ENCODE peak calls at places on chromosomes 11 and 22, in six cellular contexts. D is SK-N-SH, M is H1, J is K562, F is HepG2, C is HCT116. B is an unnamed sample.

GRCh38 chr11:17810736-17811135 is 76.2 kb downstream of the KCNC1 start:
- DNase-seq in D (peak), M (no peak), J (no peak), F (no peak), C (no peak), B (peak)

GRCh38 chr11:86079421-86079820 is 10.5 kb upstream of the PICALM start:
- DNase-seq in D (no peak), M (no peak), J (no peak), F (peak), C (no peak), B (no peak)

GRCh38 chr11:10498022-10498400 is 42.9 kb downstream of the AMPD3 start:
- DNase-seq in D (no peak), M (no peak), J (no peak), F (no peak), C (no peak), B (no peak)

GRCh38 chr11:116558504-116559252 is 214.1 kb downstream of the BUD13 start:
- DNase-seq in D (no peak), M (no peak), J (no peak), F (no peak), C (no peak), B (no peak)

GRCh38 chr11:24093410-24093809 is 403.4 kb upstream of the LUZP2 start:
- DNase-seq in D (peak), M (no peak), J (no peak), F (no peak), C (no peak), B (no peak)

GRCh38 chr11:114123692-114124330 is 64.3 kb downstream of the ZBTB16 start:
- DNase-seq in D (no peak), M (no peak), J (no peak), F (no peak), C (no peak), B (no peak)

GRCh38 chr11:123063396-123064267 is 1.7 kb upstream of the HSPA8 start:
- DNase-seq in D (no peak), M (no peak), J (no peak), F (peak), C (no peak), B (no peak)

GRCh38 chr11:69488543-69488940 is 7.1 kb downstream of the LINC01488 start:
- DNase-seq in D (no peak), M (no peak), J (no peak), F (no peak), C (no peak), B (no peak)

GRCh38 chr22:35921777-35922176 is 106.8 kb downstream of the RBFOX2 start:
- DNase-seq in D (peak), M (peak), J (peak), F (peak), C (peak), B (no peak)

GRCh38 chr11:112348480-112349029 is 87.9 kb upstream of the PLET1 start:
- DNase-seq in D (no peak), M (no peak), J (no peak), F (no peak), C (no peak), B (no peak)

GRCh38 chr11:41431784-41432183 is 27.7 kb downstream of the LRRC4C start:
- DNase-seq in D (peak), M (no peak), J (peak), F (peak), C (no peak), B (peak)

GRCh38 chr11:85114786-85115185 is 512.4 kb downstream of the DLG2 start:
- DNase-seq in D (no peak), M (no peak), J (no peak), F (no peak), C (no peak), B (no peak)

GRCh38 chr11:96187779-96188624 is 155.0 kb downstream of the MAML2 start:
- DNase-seq in D (no peak), M (no peak), J (no peak), F (peak), C (no peak), B (no peak)

GRCh38 chr22:20032407-20032991 is 11.6 kb downstream of the TANGO2 start:
- DNase-seq in D (no peak), M (no peak), J (no peak), F (no peak), C (no peak), B (no peak)

GRCh38 chr22:44901301-44901700 is 108.5 kb downstream of the PHF21B start:
- DNase-seq in D (no peak), M (no peak), J (no peak), F (no peak), C (peak), B (no peak)

GRCh38 chr22:24554316-24555159 is at the start of gene GUCD1:
- DNase-seq in D (no peak), M (no peak), J (peak), F (no peak), C (no peak), B (no peak)

GRCh38 chr11:27421819-27422494 is 50.6 kb downstream of the LGR4 start:
- DNase-seq in D (no peak), M (no peak), J (no peak), F (no peak), C (no peak), B (no peak)

GRCh38 chr22:44311855-44312170 is 938 bp downstream of the SHISAL1 start:
- DNase-seq in D (no peak), M (no peak), J (no peak), F (no peak), C (no peak), B (no peak)

GRCh38 chr11:131710511-131710910 is 340.1 kb downstream of the NTM start:
- DNase-seq in D (no peak), M (no peak), J (no peak), F (no peak), C (no peak), B (no peak)

GRCh38 chr11:37689951-37690350 is 1091.9 kb upstream of the RAG2 start:
- DNase-seq in D (no peak), M (no peak), J (no peak), F (no peak), C (no peak), B (peak)

GRCh38 chr11:78812513-78813293 is 238.0 kb upstream of the NARS2 start:
- DNase-seq in D (no peak), M (no peak), J (no peak), F (no peak), C (no peak), B (no peak)

GRCh38 chr11:124657922-124658321 is 15.6 kb downstream of the SIAE start:
- DNase-seq in D (no peak), M (no peak), J (no peak), F (no peak), C (no peak), B (no peak)

GRCh38 chr11:124301482-124301881 is 12.3 kb downstream of the OR8D1 start:
- DNase-seq in D (no peak), M (no peak), J (no peak), F (no peak), C (no peak), B (no peak)

GRCh38 chr11:121961228-121961860 is 154.7 kb downstream of the BLID start:
- DNase-seq in D (no peak), M (no peak), J (no peak), F (no peak), C (no peak), B (no peak)

GRCh38 chr11:45278721-45279120 is 7.4 kb downstream of the SYT13 start:
- DNase-seq in D (no peak), M (no peak), J (no peak), F (no peak), C (no peak), B (no peak)

GRCh38 chr11:134949716-134950115 is 537.7 kb upstream of the B3GAT1 start:
- DNase-seq in D (no peak), M (no peak), J (no peak), F (no peak), C (no peak), B (no peak)

DNA sequence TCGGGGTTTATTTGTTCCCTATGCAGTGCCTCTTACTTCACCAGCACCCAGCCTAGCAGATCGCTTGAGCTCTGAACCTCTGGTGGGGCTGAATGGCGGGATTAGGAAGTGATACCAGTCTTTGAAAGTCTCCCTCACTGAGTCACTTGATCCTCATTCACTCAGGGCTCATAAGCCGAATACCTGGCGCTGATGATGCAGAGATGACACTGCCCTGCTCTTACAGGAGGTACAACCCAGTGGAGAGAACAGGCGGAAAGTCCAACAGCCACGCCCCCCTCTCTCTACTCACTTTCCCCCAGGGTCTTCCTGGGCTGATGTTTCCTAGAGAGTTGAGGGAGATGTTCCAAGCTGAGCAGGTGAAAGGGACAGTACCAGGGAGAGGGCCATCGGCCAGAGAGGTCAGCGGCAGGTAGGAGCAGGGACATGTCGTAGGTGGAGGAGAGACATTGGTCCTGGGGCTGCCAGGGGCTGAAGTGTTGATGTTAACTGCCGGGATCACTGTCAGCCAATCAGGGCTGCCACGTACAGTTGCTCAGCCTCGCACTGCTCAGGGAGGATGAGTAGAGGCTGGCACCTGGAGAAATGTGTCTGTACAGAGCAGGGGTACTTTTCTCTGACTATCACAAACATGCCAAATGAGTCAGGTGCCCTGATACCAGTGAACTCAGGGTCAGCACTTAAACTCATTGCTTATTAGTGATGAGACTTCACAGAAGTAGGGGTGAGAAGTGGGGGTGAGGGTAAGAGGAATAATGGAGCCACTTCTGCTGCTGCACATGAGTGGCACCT is 9.9 kb upstream of the APOBEC3A start:
- DNase-seq in D (no peak), M (no peak), J (no peak), F (no peak), C (no peak), B (no peak)
- TF ChIP-seq JUND in D (no peak), M (no peak), J (no peak), F (no peak), C (no peak), B (no peak)

GRCh38 chr11:46855167-46855566 is 9.1 kb upstream of the CKAP5 start:
- DNase-seq in D (no peak), M (no peak), J (no peak), F (peak), C (no peak), B (no peak)
- TF ChIP-seq JUND in D (no peak), M (no peak), J (no peak), F (no peak), C (no peak), B (no peak)

DNA sequence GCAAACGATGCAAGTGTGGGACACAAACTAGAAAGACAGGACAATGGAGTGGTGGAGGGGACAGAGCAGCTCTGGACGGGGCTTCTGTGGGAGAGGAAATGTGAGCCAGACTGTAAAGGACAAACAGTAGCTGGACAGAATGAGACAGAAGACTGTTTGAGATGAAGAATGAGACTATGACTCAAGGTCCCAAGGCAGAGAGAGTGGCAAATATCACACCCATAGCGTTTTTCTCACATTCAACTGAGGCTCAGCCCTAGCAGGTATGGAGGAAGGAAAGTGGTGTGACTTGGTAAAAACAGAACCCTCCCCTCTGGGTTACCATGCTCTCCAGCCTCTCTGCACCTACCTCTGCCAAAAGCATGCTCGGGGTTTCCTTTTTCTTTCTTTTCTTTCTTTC is 96.5 kb downstream of the RPL27A start:
- DNase-seq in D (no peak), M (no peak), J (no peak), F (no peak), C (no peak), B (no peak)
- TF ChIP-seq JUND in D (no peak), M (no peak), J (no peak), F (no peak), C (no peak), B (no peak)

GRCh38 chr11:57802411-57802810 is 40.8 kb downstream of the CTNND1 start:
- DNase-seq in D (no peak), M (no peak), J (no peak), F (no peak), C (no peak), B (no peak)

GRCh38 chr11:57793711-57794110 is 32.1 kb downstream of the CTNND1 start:
- DNase-seq in D (no peak), M (no peak), J (no peak), F (no peak), C (no peak), B (no peak)

GRCh38 chr11:57800444-57801184 is 39.0 kb downstream of the CTNND1 start:
- DNase-seq in D (peak), M (no peak), J (peak), F (peak), C (peak), B (peak)

GRCh38 chr11:57801185-57801490 is 39.5 kb downstream of the CTNND1 start:
- DNase-seq in D (no peak), M (no peak), J (no peak), F (no peak), C (no peak), B (no peak)

DNA sequence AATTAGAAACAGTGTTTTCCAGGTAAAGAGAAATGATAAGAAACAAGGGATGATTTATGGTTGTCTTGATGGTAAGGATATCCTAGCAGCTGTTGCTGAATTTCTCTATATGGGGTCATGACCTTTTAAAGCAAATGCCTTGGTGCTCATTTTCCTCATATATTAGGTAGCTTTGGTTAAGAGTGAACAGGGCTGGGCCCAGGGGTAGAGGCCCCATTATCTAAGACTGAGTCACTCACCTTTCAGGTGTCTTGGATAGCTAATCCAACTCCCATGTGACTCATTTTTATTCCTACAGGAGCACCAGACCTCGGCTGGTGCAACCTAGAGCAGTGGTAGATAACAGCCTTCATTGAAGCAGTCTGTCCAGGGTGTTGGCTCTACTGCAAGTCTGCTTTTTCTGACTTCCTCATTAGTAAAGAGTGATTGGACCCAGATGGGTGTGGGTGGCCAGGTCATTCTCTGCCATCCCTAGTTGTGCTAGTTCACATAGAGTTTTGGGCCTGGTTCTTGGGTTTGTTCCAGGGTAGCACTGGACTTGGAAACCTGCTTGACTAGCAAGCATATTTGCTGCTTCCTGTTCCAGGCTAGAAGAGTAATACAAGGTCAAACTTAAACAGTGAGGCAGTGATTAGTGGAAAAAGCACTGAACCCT is 37.4 kb downstream of the CTNND1 start:
- DNase-seq in D (no peak), M (no peak), J (peak), F (peak), C (peak), B (peak)
- TF ChIP-seq JUND in D (no peak), M (no peak), J (peak), F (no peak), C (peak), B (no peak)

GRCh38 chr11:117921456-117921855 is 7.7 kb downstream of the TMPRSS13 start:
- DNase-seq in D (no peak), M (no peak), J (no peak), F (no peak), C (no peak), B (no peak)

GRCh38 chr11:117916956-117917355 is 12.2 kb downstream of the TMPRSS13 start:
- DNase-seq in D (no peak), M (no peak), J (no peak), F (no peak), C (no peak), B (no peak)

GRCh38 chr11:117917591-117917990 is 11.6 kb downstream of the TMPRSS13 start:
- DNase-seq in D (no peak), M (no peak), J (no peak), F (no peak), C (no peak), B (no peak)

GRCh38 chr11:117919326-117920275 is 9.6 kb downstream of the TMPRSS13 start:
- DNase-seq in D (no peak), M (no peak), J (no peak), F (no peak), C (no peak), B (no peak)

GRCh38 chr11:117918366-117919255 is 10.6 kb downstream of the TMPRSS13 start:
- DNase-seq in D (no peak), M (no peak), J (no peak), F (no peak), C (no peak), B (no peak)
- TF ChIP-seq JUND in D (no peak), M (no peak), J (no peak), F (no peak), C (no peak), B (no peak)

DNA sequence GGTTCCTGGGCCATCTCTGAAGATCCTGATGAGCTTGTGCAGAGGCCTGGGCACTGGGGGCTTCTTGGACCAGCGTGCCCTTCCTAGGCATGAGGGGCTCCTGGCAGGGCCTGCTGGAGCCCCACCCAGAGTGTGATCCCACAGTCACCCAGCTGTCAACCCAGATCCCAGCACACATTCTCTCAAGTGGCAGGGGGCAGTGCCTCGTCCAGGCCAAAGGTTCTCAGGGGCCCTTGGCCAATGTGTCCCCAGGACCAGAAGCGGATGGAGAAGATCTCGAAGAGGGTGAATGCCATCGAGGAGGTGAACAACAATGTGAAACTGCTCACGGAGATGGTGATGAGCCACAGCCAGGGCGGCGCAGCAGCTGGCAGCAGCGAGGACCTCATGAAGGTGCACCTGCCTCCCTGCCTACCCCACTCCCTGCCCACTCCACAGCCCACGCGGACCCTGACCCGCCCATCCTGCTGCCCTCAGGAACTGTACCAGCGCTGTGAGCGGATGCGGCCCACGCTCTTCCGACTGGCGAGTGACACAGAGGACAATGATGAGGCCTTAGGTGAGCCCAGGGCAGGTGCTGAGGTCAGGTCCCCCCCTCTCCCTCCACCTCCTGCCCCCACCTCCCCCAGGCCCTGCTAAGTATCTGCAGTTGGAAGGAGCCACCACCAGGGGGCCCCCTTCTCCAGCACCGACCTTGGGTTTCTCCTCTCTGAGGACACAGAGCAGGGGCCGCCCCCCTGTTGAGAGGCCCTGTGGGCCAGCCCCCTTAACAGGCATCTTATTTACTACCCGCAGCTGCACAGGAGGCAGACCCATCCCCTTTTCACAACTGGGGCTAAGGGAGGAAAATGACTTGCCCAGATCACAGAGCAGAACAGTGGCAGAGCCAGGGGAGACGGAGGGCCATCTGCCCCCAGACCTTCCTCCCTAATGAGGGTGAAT is 14.7 kb downstream of the GGA1 start:
- DNase-seq in D (peak), M (peak), J (peak), F (peak), C (no peak), B (peak)
- TF ChIP-seq JUND in D (no peak), M (no peak), J (no peak), F (no peak), C (no peak), B (no peak)

GRCh38 chr11:94330789-94331188 is 26.4 kb downstream of the IZUMO1R start:
- DNase-seq in D (no peak), M (no peak), J (no peak), F (no peak), C (no peak), B (no peak)
- TF ChIP-seq JUND in D (no peak), M (no peak), J (no peak), F (no peak), C (peak), B (peak)

GRCh38 chr11:32462296-32462695 is 27.0 kb upstream of the WT1 start:
- DNase-seq in D (no peak), M (no peak), J (no peak), F (no peak), C (no peak), B (no peak)
- TF ChIP-seq JUND in D (no peak), M (no peak), J (no peak), F (no peak), C (no peak), B (no peak)

B was measured in T47D.